ENCODE peak calls at places on chromosomes 12 and 14, in five cellular contexts. I is PC-3, J is dorsolateral prefrontal cortex, M is cardiac fibroblast, L is pancreas. W is an unnamed sample.

GRCh38 chr14:37590096-37590809 is 4.8 kb downstream of the FOXA1 start:
- DNase-seq in M (no peak), J (no peak), L (no peak), I (peak; percentile 55), W (no peak)

GRCh38 chr14:76765461-76765931 is 4.2 kb downstream of the VASH1 start:
- DNase-seq in J (no peak), I (no peak), M (no peak), L (no peak), W (no peak)

GRCh38 chr12:33588725-33589405 is 149.2 kb upstream of the SYT10 start:
- DNase-seq in L (no peak), J (no peak), I (no peak), M (no peak), W (no peak)

GRCh38 chr14:100979780-100980179 is 76.3 kb upstream of the RTL1 start:
- DNase-seq in J (no peak), L (no peak), M (peak; percentile 33), I (peak; percentile 90), W (peak; percentile 73)

GRCh38 chr12:107404981-107405380 is 280.6 kb upstream of the PWP1 start:
- DNase-seq in I (peak; percentile 74), J (no peak), M (no peak), L (no peak), W (no peak)

GRCh38 chr12:130828895-130829294 is 10.2 kb downstream of the STX2 start:
- DNase-seq in I (no peak), L (no peak), M (no peak), J (no peak), W (no peak)

GRCh38 chr14:27372771-27373170 is 774.9 kb upstream of the NOVA1 start:
- DNase-seq in I (no peak), M (no peak), J (no peak), L (no peak), W (no peak)

GRCh38 chr14:77124345-77125274 is 17.0 kb downstream of the ZDHHC22 start:
- DNase-seq in M (peak; percentile 42), I (peak; percentile 38), L (peak; percentile 45), J (peak; percentile 69), W (peak; percentile 30)

GRCh38 chr12:48061943-48062719 is 43.7 kb downstream of the SENP1 start:
- DNase-seq in L (no peak), J (no peak), M (no peak), I (peak; percentile 47), W (no peak)
- TF ChIP-seq CTCF in L (no peak), J (no peak), M (no peak), I (peak; percentile 54), W (no peak)

GRCh38 chr12:9115731-9116689 is at the start of gene A2M:
- DNase-seq in L (no peak), I (no peak), M (peak; percentile 89), J (no peak), W (no peak)
- H3K4me3 ChIP-seq in L (peak within 1 kb of the TSS; percentile 8), I (no peak within 1 kb of the TSS), M (no peak within 1 kb of the TSS), J (peak within 1 kb of the TSS; percentile 51), W (no peak within 1 kb of the TSS)

DNA sequence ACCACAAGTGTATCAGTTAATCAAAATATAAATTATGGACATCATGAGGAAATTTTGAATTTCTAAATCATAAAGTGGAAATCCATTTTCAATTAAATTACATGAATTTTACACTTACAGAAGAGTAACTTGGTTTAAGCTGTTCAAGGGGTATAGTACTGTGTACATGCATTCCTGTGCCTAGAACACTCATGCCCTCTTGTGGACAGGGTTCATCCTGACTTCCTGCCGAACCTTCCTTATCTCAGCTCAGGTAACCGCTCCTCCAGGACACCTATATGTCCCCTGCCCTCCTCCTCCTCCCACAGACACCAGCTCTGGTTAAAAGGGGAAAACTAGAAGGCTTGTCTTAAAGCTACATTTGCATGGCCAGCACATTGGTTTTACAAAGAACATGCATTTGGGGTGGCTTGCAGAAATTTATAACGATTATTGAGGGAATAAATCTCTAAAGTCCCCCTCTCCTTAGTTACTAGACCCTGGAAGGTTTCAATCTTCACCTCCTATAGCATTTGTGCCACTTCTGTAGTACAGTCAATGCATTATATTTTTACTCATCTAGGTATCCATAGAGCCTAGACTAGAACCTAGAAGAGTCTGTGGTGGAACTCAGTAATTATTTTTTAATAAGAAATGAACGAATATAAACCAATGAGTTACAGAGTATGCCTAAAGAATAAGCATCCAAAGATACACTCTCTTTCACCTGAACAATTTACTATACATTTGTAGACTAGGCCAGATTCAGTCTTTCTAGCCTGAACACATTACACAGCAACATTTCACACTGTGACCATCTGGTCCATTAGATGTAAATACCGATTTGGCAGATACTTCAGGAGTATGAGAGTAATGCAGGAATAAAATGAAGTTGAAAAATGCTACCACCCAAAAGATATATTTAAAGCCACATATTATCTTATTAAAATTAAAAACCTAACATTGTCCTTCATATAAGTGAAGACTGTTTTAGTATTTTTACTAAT is 345.6 kb downstream of the PAWR start:
- DNase-seq in J (no peak), L (peak; percentile 22), M (peak; percentile 29), I (peak; percentile 77), W (peak; percentile 28)
- TF ChIP-seq CTCF in J (peak; percentile 17), L (no peak), M (peak; percentile 61), I (peak; percentile 91), W (peak; percentile 62)

DNA sequence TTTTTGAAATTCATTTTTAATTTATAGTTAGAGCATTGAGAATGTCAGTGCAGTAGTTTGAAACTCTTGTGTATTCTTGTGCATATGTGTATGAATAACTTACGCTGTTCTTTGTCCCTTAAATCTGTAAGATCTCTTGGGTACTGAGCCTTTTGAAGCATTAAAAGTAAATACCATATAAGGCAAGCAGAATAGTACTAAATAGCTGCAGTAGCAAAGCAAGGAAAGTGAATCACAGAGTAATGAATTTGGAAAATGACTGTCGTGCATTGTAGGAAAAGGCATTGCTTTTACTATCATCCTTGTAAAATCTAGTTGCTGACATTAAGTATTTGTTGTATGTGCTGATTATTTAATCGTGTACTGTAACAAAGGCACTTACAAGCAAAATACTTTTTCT is 12.1 kb downstream of the CNOT2 start:
- DNase-seq in I (no peak), M (peak; percentile 32), L (no peak), J (no peak), W (peak; percentile 55)
- H3K4me3 ChIP-seq in I (no peak overlapping the region), M (no peak overlapping the region), L (no peak overlapping the region), J (no peak overlapping the region), W (no peak overlapping the region)